ENCODE peak calls at places on chromosome 12, in five cellular contexts. O is spleen, V is MM.1S, E is RWPE1, H is GM23338. X is an unnamed sample.

GRCh38 chr12:78120866-78121590 is 290.3 kb downstream of the NAV3 start:
- DNase-seq in H (no peak), O (no peak), E (no peak), V (peak), X (no peak)

GRCh38 chr12:50505386-50505827 is 622 bp downstream of the DIP2B start:
- DNase-seq in O (peak), E (peak), V (peak), H (no peak), X (no peak)

GRCh38 chr12:49538740-49539403 is at the start of gene KCNH3:
- DNase-seq in O (peak), H (peak), E (peak), V (peak), X (peak)

GRCh38 chr12:88946377-88946997 is 366.2 kb upstream of the KITLG start:
- DNase-seq in O (no peak), E (no peak), V (peak), H (no peak), X (no peak)

GRCh38 chr12:27583981-27584380 is 60.0 kb downstream of the PPFIBP1 start:
- DNase-seq in E (no peak), H (no peak), V (no peak), O (no peak), X (no peak)

GRCh38 chr12:64189530-64189929 is 32.6 kb downstream of the KICS2 start:
- DNase-seq in H (no peak), O (no peak), E (no peak), V (no peak), X (no peak)

GRCh38 chr12:92927436-92928116 is 1.5 kb downstream of the EEA1 start:
- DNase-seq in V (peak), E (peak), H (peak), O (no peak), X (no peak)

GRCh38 chr12:49283541-49284429 is 11.2 kb upstream of the PRPH start:
- DNase-seq in H (peak), E (no peak), V (no peak), O (no peak), X (no peak)

GRCh38 chr12:75011120-75011519 is 198.5 kb downstream of the KCNC2 start:
- DNase-seq in O (no peak), H (no peak), E (no peak), V (no peak), X (no peak)

GRCh38 chr12:98064501-98064900 is 450.9 kb upstream of the TMPO start:
- DNase-seq in O (no peak), H (no peak), V (no peak), E (no peak), X (no peak)

GRCh38 chr12:66304296-66304915 is 2.1 kb downstream of the HELB start:
- DNase-seq in H (no peak), O (no peak), V (peak), E (no peak), X (no peak)

DNA sequence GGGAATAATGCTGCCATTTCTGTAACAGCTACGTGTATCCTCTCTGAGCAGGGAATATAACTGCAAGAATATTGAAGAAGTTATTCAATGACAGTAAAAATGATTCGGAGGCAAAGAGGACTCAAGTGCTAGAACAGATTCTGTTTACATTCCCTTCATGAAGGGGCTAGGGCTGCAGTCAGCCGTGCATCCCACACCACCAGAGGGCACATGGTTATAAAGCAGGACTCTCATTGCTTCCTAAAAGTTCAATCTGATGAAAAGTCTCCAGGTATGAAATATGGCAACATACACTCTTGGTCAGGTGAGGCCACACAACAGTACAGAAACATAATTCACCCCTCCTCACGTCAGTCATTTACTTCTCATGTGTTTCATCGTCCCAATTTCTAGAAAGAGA is 34.0 kb downstream of the TCHP start:
- DNase-seq in O (no peak), H (peak), E (no peak), V (no peak), X (no peak)
- TF ChIP-seq CTCF in O (no peak), H (peak), E (no peak), V (no peak), X (no peak)

GRCh38 chr12:108234155-108234554 is 105.0 kb downstream of the CMKLR1 start:
- DNase-seq in O (no peak), H (no peak), E (no peak), V (no peak), X (no peak)
- TF ChIP-seq CTCF in O (peak), H (peak), E (no peak), V (no peak), X (no peak)

GRCh38 chr12:107522692-107523477 is 162.7 kb upstream of the PWP1 start:
- DNase-seq in V (no peak), E (no peak), H (peak), O (no peak), X (no peak)
- TF ChIP-seq CTCF in V (peak), E (no peak), H (peak), O (no peak), X (no peak)

GRCh38 chr12:22169281-22169824 is 123.3 kb downstream of the CMAS start:
- DNase-seq in E (no peak), V (no peak), O (no peak), H (no peak), X (no peak)

GRCh38 chr12:22172501-22172900 is 126.5 kb downstream of the CMAS start:
- DNase-seq in O (no peak), E (no peak), V (no peak), H (no peak), X (no peak)

DNA sequence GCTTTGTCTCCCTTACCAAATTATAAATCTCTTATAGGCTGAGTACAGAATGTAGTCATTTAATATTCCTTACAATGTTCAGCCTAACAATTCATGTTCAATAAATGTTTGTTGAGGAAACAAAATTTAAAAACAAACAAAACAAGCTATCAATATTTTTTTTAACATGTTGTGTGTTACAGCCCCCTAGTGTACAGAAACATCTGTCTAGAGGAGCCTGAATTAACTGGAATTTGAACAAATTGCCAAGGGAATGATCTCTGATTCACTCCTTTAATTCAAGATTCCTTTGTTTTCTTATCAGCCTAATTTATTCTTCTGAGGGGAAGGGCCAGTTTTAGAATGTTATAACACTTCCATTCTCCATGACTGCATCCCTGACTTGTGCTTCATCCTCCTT is 127.1 kb downstream of the CMAS start:
- DNase-seq in H (no peak), E (peak), V (no peak), O (no peak), X (no peak)
- TF ChIP-seq CTCF in H (no peak), E (no peak), V (no peak), O (no peak), X (no peak)

GRCh38 chr12:126347421-126347820 is 1282.2 kb downstream of the AACS start:
- DNase-seq in E (no peak), O (no peak), V (no peak), H (peak), X (no peak)
- TF ChIP-seq CTCF in E (no peak), O (no peak), V (no peak), H (peak), X (no peak)

GRCh38 chr12:2639020-2639298 is 155.8 kb upstream of the FKBP4 start:
- DNase-seq in O (no peak), H (no peak), V (no peak), E (no peak), X (no peak)
- TF ChIP-seq CTCF in O (no peak), H (no peak), V (no peak), E (no peak), X (no peak)

GRCh38 chr12:21940972-21941521 is at the start of gene ABCC9:
- DNase-seq in O (peak), V (no peak), E (no peak), H (peak), X (no peak)
- TF ChIP-seq CTCF in O (no peak), V (no peak), E (no peak), H (peak), X (no peak)

GRCh38 chr12:95494888-95495287 is 20.9 kb downstream of the METAP2 start:
- DNase-seq in E (no peak), V (no peak), O (no peak), H (no peak), X (no peak)
- TF ChIP-seq CTCF in E (no peak), V (no peak), O (no peak), H (no peak), X (no peak)

DNA sequence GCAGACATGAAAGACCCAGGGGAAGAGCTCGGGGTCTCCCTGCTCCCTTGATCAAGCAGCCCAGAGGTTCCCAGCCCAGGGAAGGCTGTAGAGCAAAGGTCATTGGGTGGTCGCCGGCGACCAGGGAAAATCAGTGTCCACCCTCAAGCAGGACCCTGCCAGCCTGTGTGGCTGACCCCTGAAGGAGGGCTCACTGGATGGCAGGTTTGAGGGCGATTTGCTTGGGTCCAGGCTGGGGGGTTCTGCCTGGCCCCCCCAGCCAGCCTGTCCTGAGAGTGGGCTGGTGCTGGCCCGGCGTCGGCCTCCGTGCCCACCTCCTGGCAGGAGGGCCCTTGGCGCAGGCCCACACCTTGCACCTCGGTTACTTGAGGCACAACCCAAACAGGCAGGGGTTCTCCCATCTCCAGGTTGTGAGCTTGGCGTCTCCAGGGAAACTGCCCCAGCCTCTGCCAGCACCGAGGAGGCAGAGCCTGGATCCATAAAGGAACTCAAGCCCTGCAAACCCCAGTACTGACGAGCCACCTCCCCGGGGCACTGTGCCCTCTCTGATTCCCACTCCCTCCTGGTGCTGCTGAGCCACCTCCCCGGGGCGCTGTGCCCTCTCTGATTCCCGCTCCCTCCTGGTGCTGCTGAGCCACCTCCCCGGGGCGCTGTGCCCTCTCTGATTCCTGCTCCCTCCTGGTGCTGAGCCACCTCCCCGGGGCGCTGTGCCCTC is 329.0 kb upstream of the SFSWAP start:
- DNase-seq in H (no peak), O (peak), E (no peak), V (no peak), X (peak)
- TF ChIP-seq CTCF in H (no peak), O (no peak), E (no peak), V (no peak), X (no peak)

GRCh38 chr12:30517320-30517719 is 178.3 kb downstream of the IPO8 start:
- DNase-seq in O (no peak), V (no peak), E (no peak), H (no peak), X (no peak)

GRCh38 chr12:30525171-30525570 is 170.5 kb downstream of the IPO8 start:
- DNase-seq in V (no peak), O (no peak), E (no peak), H (no peak), X (no peak)

GRCh38 chr12:30514666-30515065 is 181.0 kb downstream of the IPO8 start:
- DNase-seq in V (no peak), O (no peak), H (no peak), E (peak), X (no peak)

GRCh38 chr12:30515351-30515750 is 180.3 kb downstream of the IPO8 start:
- DNase-seq in V (no peak), E (no peak), O (no peak), H (peak), X (no peak)

DNA sequence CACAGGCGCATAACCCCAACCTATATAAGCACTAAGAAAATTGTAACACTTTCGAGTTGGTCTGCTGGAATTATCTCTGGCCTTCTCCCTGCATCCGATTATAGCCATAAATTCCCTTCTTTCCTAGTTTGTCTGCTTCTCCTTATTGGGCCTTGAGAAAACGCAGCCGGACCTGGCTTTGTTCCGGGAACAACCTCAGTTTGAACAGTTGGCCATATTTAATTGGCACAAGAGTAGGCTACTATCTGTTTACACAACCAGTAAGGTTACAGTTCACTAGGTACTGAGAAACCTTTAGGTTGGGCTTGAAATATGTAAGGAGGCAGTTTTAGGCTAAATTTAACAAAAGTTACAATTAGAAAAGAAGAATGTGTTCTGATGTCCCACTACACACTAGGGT is 176.1 kb downstream of the IPO8 start:
- DNase-seq in V (no peak), H (no peak), O (no peak), E (no peak), X (no peak)
- TF ChIP-seq CTCF in V (no peak), H (no peak), O (no peak), E (no peak), X (no peak)